ENCODE peak calls at places on chromosomes 1 and 21, in eight cellular contexts. One of them, this sample, is unnamed.

GRCh38 chr21:15682182-15682895 is 47.4 kb upstream of the USP25 start:
- DNase-seq in PC-3: peak
- DNase-seq in ovary: no peak
- DNase-seq in endodermal cell: no peak
- DNase-seq in psoas muscle: no peak
- DNase-seq in breast epithelium: no peak
- DNase-seq in cardiac muscle cell: no peak
- DNase-seq in endothelial cell of umbilical vein: peak
- DNase-seq in this sample: no peak

GRCh38 chr1:89907669-89908293 is 86.9 kb downstream of the LRRC8D start:
- DNase-seq in PC-3: peak
- DNase-seq in ovary: no peak
- DNase-seq in endodermal cell: no peak
- DNase-seq in psoas muscle: no peak
- DNase-seq in breast epithelium: no peak
- DNase-seq in cardiac muscle cell: no peak
- DNase-seq in endothelial cell of umbilical vein: peak
- DNase-seq in this sample: no peak

GRCh38 chr1:37859507-37860345 is at the start of gene MTF1:
- DNase-seq in PC-3: peak
- DNase-seq in ovary: peak
- DNase-seq in endodermal cell: peak
- DNase-seq in psoas muscle: peak
- DNase-seq in breast epithelium: peak
- DNase-seq in cardiac muscle cell: peak
- DNase-seq in endothelial cell of umbilical vein: peak
- DNase-seq in this sample: peak

GRCh38 chr1:204249736-204250427 is 36.1 kb upstream of the GOLT1A start:
- DNase-seq in PC-3: no peak
- DNase-seq in ovary: no peak
- DNase-seq in endodermal cell: no peak
- DNase-seq in psoas muscle: no peak
- DNase-seq in breast epithelium: no peak
- DNase-seq in cardiac muscle cell: no peak
- DNase-seq in endothelial cell of umbilical vein: no peak
- DNase-seq in this sample: no peak

GRCh38 chr1:67347688-67348472 is 40.2 kb downstream of the IL12RB2 start:
- DNase-seq in PC-3: peak
- DNase-seq in ovary: peak
- DNase-seq in endodermal cell: peak
- DNase-seq in psoas muscle: no peak
- DNase-seq in breast epithelium: no peak
- DNase-seq in cardiac muscle cell: peak
- DNase-seq in endothelial cell of umbilical vein: peak
- DNase-seq in this sample: peak

GRCh38 chr1:154386643-154387352 is 18.3 kb upstream of the IL6R start:
- DNase-seq in PC-3: no peak
- DNase-seq in ovary: no peak
- DNase-seq in endodermal cell: no peak
- DNase-seq in psoas muscle: no peak
- DNase-seq in breast epithelium: no peak
- DNase-seq in cardiac muscle cell: no peak
- DNase-seq in endothelial cell of umbilical vein: no peak
- DNase-seq in this sample: no peak

GRCh38 chr1:245878585-245878984 is 628.5 kb downstream of the SMYD3 start:
- DNase-seq in PC-3: no peak
- DNase-seq in ovary: no peak
- DNase-seq in endodermal cell: no peak
- DNase-seq in psoas muscle: no peak
- DNase-seq in breast epithelium: no peak
- DNase-seq in cardiac muscle cell: no peak
- DNase-seq in endothelial cell of umbilical vein: no peak
- DNase-seq in this sample: no peak

GRCh38 chr1:209569445-209570207 is 13.9 kb upstream of the CAMK1G start:
- DNase-seq in PC-3: peak
- DNase-seq in ovary: peak
- DNase-seq in endodermal cell: peak
- DNase-seq in psoas muscle: peak
- DNase-seq in breast epithelium: peak
- DNase-seq in cardiac muscle cell: peak
- DNase-seq in endothelial cell of umbilical vein: peak
- DNase-seq in this sample: peak

GRCh38 chr1:218751208-218751948 is 406.2 kb downstream of the TGFB2 start:
- DNase-seq in PC-3: peak
- DNase-seq in ovary: no peak
- DNase-seq in endodermal cell: no peak
- DNase-seq in psoas muscle: no peak
- DNase-seq in breast epithelium: no peak
- DNase-seq in cardiac muscle cell: no peak
- DNase-seq in endothelial cell of umbilical vein: no peak
- DNase-seq in this sample: no peak

GRCh38 chr1:84887261-84887934 is 5.6 kb downstream of the LPAR3 start:
- DNase-seq in PC-3: peak
- DNase-seq in ovary: no peak
- DNase-seq in endodermal cell: no peak
- DNase-seq in psoas muscle: no peak
- DNase-seq in breast epithelium: no peak
- DNase-seq in cardiac muscle cell: no peak
- DNase-seq in endothelial cell of umbilical vein: no peak
- DNase-seq in this sample: no peak

GRCh38 chr1:247409869-247410544 is 6.0 kb upstream of the NLRP3 start:
- DNase-seq in PC-3: no peak
- DNase-seq in ovary: no peak
- DNase-seq in endodermal cell: no peak
- DNase-seq in psoas muscle: no peak
- DNase-seq in breast epithelium: no peak
- DNase-seq in cardiac muscle cell: no peak
- DNase-seq in endothelial cell of umbilical vein: no peak
- DNase-seq in this sample: no peak

GRCh38 chr1:112335351-112335750 is 60.7 kb upstream of the CTTNBP2NL start:
- DNase-seq in PC-3: no peak
- DNase-seq in ovary: no peak
- DNase-seq in endodermal cell: no peak
- DNase-seq in psoas muscle: no peak
- DNase-seq in breast epithelium: no peak
- DNase-seq in cardiac muscle cell: no peak
- DNase-seq in endothelial cell of umbilical vein: no peak
- DNase-seq in this sample: no peak

GRCh38 chr1:219269171-219269570 is 95.5 kb downstream of the LYPLAL1 start:
- DNase-seq in PC-3: no peak
- DNase-seq in ovary: no peak
- DNase-seq in endodermal cell: no peak
- DNase-seq in psoas muscle: no peak
- DNase-seq in breast epithelium: no peak
- DNase-seq in cardiac muscle cell: no peak
- DNase-seq in endothelial cell of umbilical vein: peak
- DNase-seq in this sample: no peak

GRCh38 chr1:19688041-19688842 is 23.6 kb downstream of the HTR6 start:
- DNase-seq in PC-3: no peak
- DNase-seq in ovary: no peak
- DNase-seq in endodermal cell: no peak
- DNase-seq in psoas muscle: no peak
- DNase-seq in breast epithelium: no peak
- DNase-seq in cardiac muscle cell: no peak
- DNase-seq in endothelial cell of umbilical vein: no peak
- DNase-seq in this sample: peak

GRCh38 chr1:24856787-24857527 is 73.1 kb downstream of the RUNX3 start:
- DNase-seq in PC-3: no peak
- DNase-seq in ovary: no peak
- DNase-seq in endodermal cell: no peak
- DNase-seq in psoas muscle: no peak
- DNase-seq in breast epithelium: no peak
- DNase-seq in cardiac muscle cell: no peak
- DNase-seq in endothelial cell of umbilical vein: no peak
- DNase-seq in this sample: no peak

GRCh38 chr1:203001986-203002385 is 5.2 kb upstream of the TMEM183A start:
- DNase-seq in PC-3: no peak
- DNase-seq in ovary: no peak
- DNase-seq in endodermal cell: no peak
- DNase-seq in psoas muscle: no peak
- DNase-seq in breast epithelium: no peak
- DNase-seq in cardiac muscle cell: no peak
- DNase-seq in endothelial cell of umbilical vein: no peak
- DNase-seq in this sample: no peak

GRCh38 chr21:32990666-32991065 is 35.1 kb upstream of the OLIG2 start:
- DNase-seq in PC-3: no peak
- DNase-seq in ovary: no peak
- DNase-seq in endodermal cell: no peak
- DNase-seq in psoas muscle: no peak
- DNase-seq in breast epithelium: no peak
- DNase-seq in cardiac muscle cell: no peak
- DNase-seq in endothelial cell of umbilical vein: no peak
- DNase-seq in this sample: no peak

GRCh38 chr21:15495965-15496364 is 233.8 kb upstream of the USP25 start:
- DNase-seq in PC-3: peak
- DNase-seq in ovary: no peak
- DNase-seq in endodermal cell: peak
- DNase-seq in psoas muscle: no peak
- DNase-seq in breast epithelium: no peak
- DNase-seq in cardiac muscle cell: no peak
- DNase-seq in endothelial cell of umbilical vein: peak
- DNase-seq in this sample: no peak

GRCh38 chr1:162003825-162004205 is 19.9 kb downstream of the OLFML2B start:
- DNase-seq in PC-3: peak
- DNase-seq in ovary: no peak
- DNase-seq in endodermal cell: no peak
- DNase-seq in psoas muscle: peak
- DNase-seq in breast epithelium: no peak
- DNase-seq in cardiac muscle cell: no peak
- DNase-seq in endothelial cell of umbilical vein: peak
- DNase-seq in this sample: peak

GRCh38 chr1:7491089-7491817 is 279.8 kb upstream of the VAMP3 start:
- DNase-seq in PC-3: peak
- DNase-seq in ovary: no peak
- DNase-seq in endodermal cell: no peak
- DNase-seq in psoas muscle: no peak
- DNase-seq in breast epithelium: no peak
- DNase-seq in cardiac muscle cell: no peak
- DNase-seq in endothelial cell of umbilical vein: peak
- DNase-seq in this sample: peak

GRCh38 chr1:2532485-2533160 is 2.6 kb upstream of the HES5 start:
- DNase-seq in PC-3: no peak
- DNase-seq in ovary: no peak
- DNase-seq in endodermal cell: no peak
- DNase-seq in psoas muscle: no peak
- DNase-seq in breast epithelium: no peak
- DNase-seq in cardiac muscle cell: no peak
- DNase-seq in endothelial cell of umbilical vein: no peak
- DNase-seq in this sample: no peak

GRCh38 chr1:26826261-26827201 is at the start of gene ZDHHC18:
- DNase-seq in PC-3: peak
- DNase-seq in ovary: peak
- DNase-seq in endodermal cell: peak
- DNase-seq in psoas muscle: peak
- DNase-seq in breast epithelium: no peak
- DNase-seq in cardiac muscle cell: peak
- DNase-seq in endothelial cell of umbilical vein: peak
- DNase-seq in this sample: peak

GRCh38 chr21:25569084-25569483 is 38.2 kb downstream of the MRPL39 start:
- DNase-seq in PC-3: no peak
- DNase-seq in ovary: no peak
- DNase-seq in endodermal cell: no peak
- DNase-seq in psoas muscle: no peak
- DNase-seq in breast epithelium: no peak
- DNase-seq in cardiac muscle cell: no peak
- DNase-seq in endothelial cell of umbilical vein: peak
- DNase-seq in this sample: no peak

GRCh38 chr1:22793647-22794046 is 83.0 kb downstream of the EPHB2 start:
- DNase-seq in PC-3: no peak
- DNase-seq in ovary: no peak
- DNase-seq in endodermal cell: no peak
- DNase-seq in psoas muscle: no peak
- DNase-seq in breast epithelium: no peak
- DNase-seq in cardiac muscle cell: no peak
- DNase-seq in endothelial cell of umbilical vein: no peak
- DNase-seq in this sample: no peak

GRCh38 chr1:192626366-192627179 is 9.4 kb upstream of the RGS13 start:
- DNase-seq in PC-3: no peak
- DNase-seq in ovary: no peak
- DNase-seq in endodermal cell: no peak
- DNase-seq in psoas muscle: no peak
- DNase-seq in breast epithelium: no peak
- DNase-seq in cardiac muscle cell: no peak
- DNase-seq in endothelial cell of umbilical vein: no peak
- DNase-seq in this sample: no peak
- H3K27ac ChIP-seq in PC-3: no peak
- H3K27ac ChIP-seq in ovary: no peak
- H3K27ac ChIP-seq in endodermal cell: no peak
- H3K27ac ChIP-seq in psoas muscle: no peak
- H3K27ac ChIP-seq in breast epithelium: no peak
- H3K27ac ChIP-seq in cardiac muscle cell: peak
- H3K27ac ChIP-seq in endothelial cell of umbilical vein: no peak
- H3K27ac ChIP-seq in this sample: no peak

GRCh38 chr1:178939328-178939727 is 68.5 kb upstream of the ANGPTL1 start:
- DNase-seq in PC-3: no peak
- DNase-seq in ovary: no peak
- DNase-seq in endodermal cell: no peak
- DNase-seq in psoas muscle: no peak
- DNase-seq in breast epithelium: no peak
- DNase-seq in cardiac muscle cell: no peak
- DNase-seq in endothelial cell of umbilical vein: no peak
- DNase-seq in this sample: no peak
- H3K27ac ChIP-seq in PC-3: no peak
- H3K27ac ChIP-seq in ovary: peak
- H3K27ac ChIP-seq in endodermal cell: peak
- H3K27ac ChIP-seq in psoas muscle: peak
- H3K27ac ChIP-seq in breast epithelium: peak
- H3K27ac ChIP-seq in cardiac muscle cell: no peak
- H3K27ac ChIP-seq in endothelial cell of umbilical vein: no peak
- H3K27ac ChIP-seq in this sample: peak

DNA sequence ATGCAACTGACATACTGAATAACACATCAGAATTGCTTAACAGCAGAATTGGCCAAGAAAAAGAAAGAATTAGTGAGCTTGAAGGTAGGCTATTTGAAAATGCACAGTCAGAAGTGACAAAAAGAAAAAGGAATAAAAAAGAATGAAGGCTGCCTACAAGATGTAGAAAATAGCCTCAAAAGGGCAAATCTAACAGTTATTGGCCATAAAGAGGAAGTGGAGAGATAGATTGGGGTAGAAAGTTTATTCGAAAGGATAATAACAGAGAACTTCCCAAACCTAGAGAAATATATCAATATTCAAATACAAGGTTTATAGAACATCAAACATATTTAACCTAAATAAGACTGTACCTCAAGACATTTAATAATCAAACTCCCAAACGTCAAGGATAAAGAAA is 67.5 kb downstream of the ATP6V1G3 start:
- DNase-seq in PC-3: no peak
- DNase-seq in ovary: no peak
- DNase-seq in endodermal cell: no peak
- DNase-seq in psoas muscle: no peak
- DNase-seq in breast epithelium: no peak
- DNase-seq in cardiac muscle cell: no peak
- DNase-seq in endothelial cell of umbilical vein: no peak
- DNase-seq in this sample: no peak
- H3K27ac ChIP-seq in PC-3: no peak
- H3K27ac ChIP-seq in ovary: no peak
- H3K27ac ChIP-seq in endodermal cell: no peak
- H3K27ac ChIP-seq in psoas muscle: no peak
- H3K27ac ChIP-seq in breast epithelium: no peak
- H3K27ac ChIP-seq in cardiac muscle cell: no peak
- H3K27ac ChIP-seq in endothelial cell of umbilical vein: no peak
- H3K27ac ChIP-seq in this sample: no peak

GRCh38 chr1:172824199-172824598 is 165.3 kb downstream of the FASLG start:
- DNase-seq in PC-3: no peak
- DNase-seq in ovary: no peak
- DNase-seq in endodermal cell: no peak
- DNase-seq in psoas muscle: no peak
- DNase-seq in breast epithelium: no peak
- DNase-seq in cardiac muscle cell: no peak
- DNase-seq in endothelial cell of umbilical vein: no peak
- DNase-seq in this sample: no peak
- H3K27ac ChIP-seq in PC-3: no peak
- H3K27ac ChIP-seq in ovary: no peak
- H3K27ac ChIP-seq in endodermal cell: no peak
- H3K27ac ChIP-seq in psoas muscle: no peak
- H3K27ac ChIP-seq in breast epithelium: peak
- H3K27ac ChIP-seq in cardiac muscle cell: no peak
- H3K27ac ChIP-seq in endothelial cell of umbilical vein: no peak
- H3K27ac ChIP-seq in this sample: no peak

This sample was measured in right cardiac atrium.